ENCODE peak calls at places on chromosomes 12 and 14, in eight cellular contexts. H, G, C, U, W, O, J and D are unnamed samples.

GRCh38 chr12:27975222-27976136 is 2.9 kb upstream of the PTHLH start:
- DNase-seq in C (peak; percentile 75), U (peak; percentile 64), O (peak; percentile 72), W (peak; percentile 75), G (no peak), J (no peak), H (no peak), D (no peak)

GRCh38 chr12:34595749-34596733 is 573.7 kb downstream of the ALG10 start:
- DNase-seq in W (no peak), G (no peak), J (no peak), H (no peak), U (peak; percentile 60), O (no peak), C (no peak), D (no peak)

GRCh38 chr12:76313289-76313688 is 34.9 kb downstream of the BBS10 start:
- DNase-seq in H (no peak), W (no peak), O (no peak), G (no peak), U (no peak), J (no peak), C (no peak), D (no peak)

GRCh38 chr12:97308576-97309198 is 153.9 kb upstream of the RMST start:
- DNase-seq in J (no peak), O (peak; percentile 65), H (peak; percentile 5), U (no peak), W (no peak), G (peak; percentile 53), C (peak; percentile 55), D (no peak)

GRCh38 chr12:100141998-100142850 is 450 bp downstream of the BLTP3B start:
- DNase-seq in U (peak; percentile 83), O (no peak), H (no peak), J (no peak), G (peak; percentile 35), W (peak; percentile 81), C (peak; percentile 79), D (peak; percentile 48)

GRCh38 chr14:51439896-51440295 is 199.8 kb downstream of the TMX1 start:
- DNase-seq in W (no peak), U (no peak), G (no peak), O (no peak), C (no peak), J (no peak), H (no peak), D (no peak)

GRCh38 chr12:52205584-52206308 is 13.9 kb upstream of the KRT80 start:
- DNase-seq in G (no peak), J (no peak), O (no peak), W (no peak), U (no peak), H (no peak), C (no peak), D (no peak)

GRCh38 chr14:94601961-94602391 is 10.2 kb upstream of the SERPINA3 start:
- DNase-seq in G (no peak), C (no peak), U (no peak), H (peak; percentile 49), J (no peak), W (no peak), O (peak; percentile 89), D (peak; percentile 89)

GRCh38 chr14:71497645-71498086 is 434.6 kb upstream of the RGS6 start:
- DNase-seq in G (no peak), H (no peak), W (no peak), U (no peak), J (no peak), O (peak; percentile 82), C (no peak), D (no peak)

GRCh38 chr12:96208346-96208745 is 14.2 kb downstream of the ELK3 start:
- DNase-seq in G (no peak), C (no peak), U (no peak), J (no peak), H (no peak), O (peak; percentile 86), W (no peak), D (no peak)

GRCh38 chr12:129696405-129696804 is 207.4 kb downstream of the TMEM132D start:
- DNase-seq in O (no peak), U (no peak), C (no peak), W (no peak), G (no peak), H (no peak), J (no peak), D (no peak)

GRCh38 chr12:94149781-94150482 is 1.6 kb downstream of the PLXNC1 start:
- DNase-seq in U (peak; percentile 79), W (peak; percentile 68), G (no peak), O (no peak), J (no peak), H (no peak), C (peak; percentile 72), D (no peak)

GRCh38 chr12:109112720-109113465 is 3.5 kb upstream of the ACACB start:
- DNase-seq in U (no peak), C (peak; percentile 24), O (no peak), J (no peak), H (no peak), G (no peak), W (no peak), D (no peak)

GRCh38 chr12:102406033-102406584 is 74.3 kb downstream of the IGF1 start:
- DNase-seq in W (peak; percentile 46), O (peak; percentile 15), U (no peak), C (no peak), J (no peak), G (no peak), H (no peak), D (peak; percentile 49)

GRCh38 chr12:19035552-19035951 is 94.0 kb upstream of the PLEKHA5 start:
- DNase-seq in C (no peak), U (no peak), O (peak; percentile 61), J (no peak), G (no peak), W (no peak), H (no peak), D (no peak)

GRCh38 chr12:124906606-124907261 is 7.7 kb downstream of the UBC start:
- DNase-seq in J (peak; percentile 82), O (peak; percentile 90), C (peak; percentile 93), W (peak; percentile 80), G (peak; percentile 91), U (no peak), H (peak; percentile 82), D (peak; percentile 88)

GRCh38 chr14:95191445-95192199 is 34.3 kb upstream of the DICER1 start:
- DNase-seq in C (no peak), O (no peak), H (no peak), U (no peak), W (no peak), G (no peak), J (no peak), D (no peak)

GRCh38 chr14:88179725-88180124 is 143.3 kb downstream of the KCNK10 start:
- DNase-seq in W (no peak), J (no peak), U (no peak), O (no peak), C (no peak), G (no peak), H (no peak), D (no peak)

DNA sequence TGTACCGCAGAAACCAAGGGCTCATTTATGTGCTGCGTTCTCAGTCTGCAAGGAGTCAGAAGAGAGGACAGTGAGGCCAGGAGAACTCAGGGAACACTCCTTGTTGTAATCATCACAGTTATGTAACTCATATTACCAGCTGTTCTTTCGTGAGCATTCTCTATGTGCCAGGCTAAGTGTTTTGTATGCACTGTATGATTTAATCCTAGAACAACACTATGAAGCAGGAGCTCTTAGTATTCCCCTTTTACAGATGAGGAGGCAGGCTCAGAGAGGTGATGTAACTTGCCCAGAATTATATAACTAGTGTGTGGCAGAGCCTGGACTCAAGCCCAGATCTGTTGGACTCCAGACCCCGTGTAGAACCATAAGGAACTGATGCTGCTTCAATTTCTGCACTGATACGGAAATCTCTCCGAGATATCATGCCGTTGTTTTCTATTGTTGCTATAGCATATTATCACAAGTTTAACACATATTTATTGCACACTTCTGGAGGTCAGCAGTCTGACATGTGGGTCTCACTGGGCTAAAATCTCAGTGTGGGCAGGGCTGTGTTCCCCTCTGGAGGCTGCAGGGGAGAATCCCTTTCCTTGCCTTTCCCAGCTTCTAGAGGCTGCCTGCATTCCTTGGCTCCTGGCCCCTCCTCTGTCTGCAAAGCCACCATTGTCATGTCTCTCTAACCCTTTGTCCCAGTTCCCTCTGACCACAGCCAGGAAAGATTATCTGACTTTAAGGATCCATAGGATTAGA is 16.3 kb upstream of the CD9 start:
- DNase-seq in W (no peak), G (no peak), U (no peak), C (no peak), O (peak; percentile 81), J (no peak), H (no peak), D (no peak)
- H3K4me1 ChIP-seq in W (peaks cover 10% of the 10 kb centered on the region), G (no peaks in the 10 kb centered on the region), U (peaks cover 11% of the 10 kb centered on the region), C (peaks cover 11% of the 10 kb centered on the region), O (peaks cover 33% of the 10 kb centered on the region), J (peaks cover 7% of the 10 kb centered on the region), H (peaks cover 19% of the 10 kb centered on the region), D (peaks cover 30% of the 10 kb centered on the region)

GRCh38 chr14:22593189-22593588 is 4.2 kb upstream of the DAD1 start:
- DNase-seq in C (no peak), G (no peak), W (no peak), U (no peak), O (no peak), H (no peak), J (no peak), D (no peak)
- H3K27ac ChIP-seq in C (no peak overlapping the region), G (no peak overlapping the region), W (no peak overlapping the region), U (no peak overlapping the region), O (no peak overlapping the region), H (no peak overlapping the region), J (no peak overlapping the region), D (no peak overlapping the region)

DNA sequence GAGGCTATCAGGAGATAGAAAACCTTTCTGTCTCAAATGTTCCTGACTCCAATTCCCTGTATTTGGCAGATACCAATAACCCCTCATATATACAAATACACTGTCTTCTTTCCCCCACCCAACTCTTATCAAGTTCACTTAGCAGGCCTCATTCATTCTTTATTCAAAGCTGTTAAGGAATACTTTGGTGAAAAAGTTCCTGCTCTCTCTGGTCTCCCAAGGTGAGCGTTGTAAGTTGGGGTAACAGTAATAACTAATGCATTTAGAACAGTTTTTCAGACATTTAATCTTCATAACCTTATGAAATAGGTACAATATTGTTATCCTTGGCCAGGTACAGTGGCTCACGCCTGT is 3.9 kb upstream of the GDF11 start:
- DNase-seq in C (no peak), H (no peak), J (no peak), G (no peak), U (no peak), O (no peak), W (no peak), D (no peak)
- H3K4me3 ChIP-seq in C (peak overlapping the region; percentile 64), H (peak overlapping the region; percentile 45), J (peak overlapping the region; percentile 73), G (peak overlapping the region; percentile 95), U (peak overlapping the region; percentile 91), O (peak overlapping the region; percentile 68), W (peak overlapping the region; percentile 66), D (no peak overlapping the region)

GRCh38 chr12:113062502-113063395 is 6.2 kb downstream of the DTX1 start:
- DNase-seq in J (no peak), W (peak; percentile 23), O (no peak), H (no peak), U (no peak), G (no peak), C (no peak), D (no peak)

GRCh38 chr12:113064395-113065125 is 8.0 kb downstream of the DTX1 start:
- DNase-seq in G (no peak), O (no peak), J (no peak), W (peak; percentile 32), H (no peak), U (no peak), C (no peak), D (no peak)

GRCh38 chr12:113066806-113067400 is 10.4 kb downstream of the DTX1 start:
- DNase-seq in W (peak; percentile 21), C (no peak), U (no peak), O (no peak), J (no peak), H (no peak), G (no peak), D (no peak)

GRCh38 chr12:113063396-113064350 is 7.1 kb downstream of the DTX1 start:
- DNase-seq in C (no peak), H (no peak), W (peak; percentile 26), U (no peak), O (no peak), G (no peak), J (no peak), D (no peak)

GRCh38 chr12:113065126-113066007 is 8.8 kb downstream of the DTX1 start:
- DNase-seq in G (no peak), U (no peak), J (no peak), W (peak; percentile 63), O (no peak), H (no peak), C (peak; percentile 71), D (no peak)
- H3K4me1 ChIP-seq in G (peaks cover 24% of the 10 kb centered on the region), U (no peaks in the 10 kb centered on the region), J (peaks cover 13% of the 10 kb centered on the region), W (no peaks in the 10 kb centered on the region), O (no peaks in the 10 kb centered on the region), H (no peaks in the 10 kb centered on the region), C (no peaks in the 10 kb centered on the region), D (no peaks in the 10 kb centered on the region)